ENCODE peak calls at places on chromosome 7, in seven cellular contexts. R is HTR-8/SVneo; F is activated naive CD8-positive, alpha-beta T cell treated with anti-CD3 and anti-CD28 coated beads, Interleukin-2, amount 50 U/mL, for 16 hours; C is CD4-positive, CD25-positive, alpha-beta regulatory T cell; D is BE2C; T is IMR-90; V is H4. J is an unnamed sample.

GRCh38 chr7:95334434-95334833 is 10.1 kb upstream of the PON1 start:
- DNase-seq in C (no peak), V (no peak), D (no peak), F (no peak), T (no peak), R (no peak), J (no peak)

GRCh38 chr7:144826248-144826647 is 9.6 kb downstream of the TPK1 start:
- DNase-seq in D (no peak), V (no peak), R (no peak), F (no peak), T (no peak), C (no peak), J (no peak)

GRCh38 chr7:35716038-35716803 is 21.3 kb upstream of the HERPUD2 start:
- DNase-seq in C (no peak), F (no peak), D (no peak), T (peak), V (no peak), R (no peak), J (no peak)

GRCh38 chr7:85176197-85176596 is 10.7 kb downstream of the SEMA3D start:
- DNase-seq in R (no peak), C (no peak), T (peak), D (no peak), V (no peak), F (no peak), J (no peak)

GRCh38 chr7:152435384-152436278 is at the start of gene KMT2C:
- DNase-seq in D (peak), V (peak), C (peak), R (no peak), F (no peak), T (peak), J (no peak)

GRCh38 chr7:6558837-6559236 is 7.6 kb upstream of the GRID2IP start:
- DNase-seq in R (peak), D (peak), T (peak), V (peak), C (no peak), F (no peak), J (no peak)

GRCh38 chr7:136868496-136869005 is at the start of gene CHRM2:
- DNase-seq in V (peak), T (peak), F (no peak), C (no peak), D (peak), R (no peak), J (no peak)

GRCh38 chr7:101691822-101692384 is 62.8 kb upstream of the MYL10 start:
- DNase-seq in F (no peak), C (no peak), R (no peak), T (no peak), V (no peak), D (no peak), J (no peak)

GRCh38 chr7:23955145-23955544 is 245.1 kb downstream of the STK31 start:
- DNase-seq in C (no peak), F (no peak), D (no peak), V (no peak), R (no peak), T (peak), J (no peak)

GRCh38 chr7:33193308-33193864 is 64.0 kb downstream of the BBS9 start:
- DNase-seq in T (no peak), V (no peak), C (no peak), F (no peak), D (no peak), R (no peak), J (no peak)

GRCh38 chr7:30770936-30771858 is at the start of gene MINDY4:
- DNase-seq in F (peak), C (peak), D (peak), V (peak), R (peak), T (peak), J (peak)

GRCh38 chr7:25386311-25386744 is 158.0 kb upstream of the NPVF start:
- DNase-seq in T (no peak), C (no peak), D (no peak), V (no peak), R (no peak), F (no peak), J (no peak)

GRCh38 chr7:134789967-134790685 is 10.7 kb downstream of the CALD1 start:
- DNase-seq in D (peak), F (no peak), V (peak), R (no peak), C (no peak), T (peak), J (no peak)

GRCh38 chr7:140674899-140675701 is 2.4 kb downstream of the ADCK2 start:
- DNase-seq in D (peak), R (peak), F (no peak), T (peak), V (peak), C (no peak), J (no peak)

GRCh38 chr7:84271550-84271949 is 77.0 kb upstream of the SEMA3A start:
- DNase-seq in V (no peak), C (no peak), F (no peak), D (no peak), R (no peak), T (peak), J (no peak)

GRCh38 chr7:41573017-41573416 is 129.9 kb downstream of the INHBA start:
- DNase-seq in V (peak), F (no peak), C (no peak), D (no peak), T (peak), R (peak), J (no peak)

GRCh38 chr7:50812847-50813475 is 30.3 kb upstream of the GRB10 start:
- DNase-seq in T (peak), R (no peak), C (no peak), D (no peak), V (peak), F (no peak), J (no peak)

GRCh38 chr7:19754521-19755116 is 18.8 kb downstream of the TMEM196 start:
- DNase-seq in T (peak), V (peak), R (no peak), C (no peak), D (no peak), F (no peak), J (no peak)

GRCh38 chr7:28433039-28433438 is 20.7 kb downstream of the CREB5 start:
- DNase-seq in T (no peak), C (no peak), F (no peak), R (no peak), D (no peak), V (no peak), J (no peak)

GRCh38 chr7:68476966-68477365 is 1121.3 kb upstream of the AUTS2 start:
- DNase-seq in C (no peak), F (no peak), T (no peak), D (no peak), R (peak), V (no peak), J (no peak)

GRCh38 chr7:130921391-130922180 is 187.6 kb upstream of the KLF14 start:
- DNase-seq in F (no peak), T (peak), D (peak), R (no peak), C (peak), V (no peak), J (no peak)

J was measured in T1000.